ENCODE peak calls at places on chromosomes 12 and 14, in six cellular contexts. H is NCI-H1436, C is cardiac fibroblast, D is A549, I is kidney tubule cell, W is right cardiac atrium. F is an unnamed sample.

GRCh38 chr12:111993290-111994150 is 19.4 kb downstream of the TMEM116 start:
- DNase-seq in H (no peak), C (no peak), D (no peak), I (no peak), W (no peak), F (no peak)

GRCh38 chr14:77086017-77086727 is 11.9 kb upstream of the CIPC start:
- DNase-seq in H (no peak), C (peak), D (peak), I (peak), W (no peak), F (peak)

GRCh38 chr14:89290813-89291212 is 126.2 kb downstream of the FOXN3 start:
- DNase-seq in H (no peak), C (no peak), D (no peak), I (no peak), W (no peak), F (no peak)

GRCh38 chr12:127822743-127823433 is 444.1 kb upstream of the TMEM132C start:
- DNase-seq in H (no peak), C (no peak), D (no peak), I (no peak), W (no peak), F (no peak)

GRCh38 chr14:70893842-70894237 is 13.4 kb upstream of the PCNX1 start:
- DNase-seq in H (no peak), C (no peak), D (no peak), I (no peak), W (no peak), F (no peak)

GRCh38 chr12:130966443-130967030 is 12.8 kb downstream of the ADGRD1 start:
- DNase-seq in H (no peak), C (no peak), D (no peak), I (no peak), W (no peak), F (no peak)

GRCh38 chr12:75560167-75560566 is 48.8 kb upstream of the KRR1 start:
- DNase-seq in H (peak), C (peak), D (peak), I (peak), W (no peak), F (peak)

GRCh38 chr14:35420036-35420811 is 15.7 kb upstream of the NFKBIA start:
- DNase-seq in H (no peak), C (peak), D (no peak), I (peak), W (no peak), F (peak)

GRCh38 chr12:84174115-84174514 is 738.5 kb downstream of the SLC6A15 start:
- DNase-seq in H (no peak), C (no peak), D (no peak), I (no peak), W (no peak), F (no peak)

GRCh38 chr14:52926994-52927393 is 23.9 kb downstream of the FERMT2 start:
- DNase-seq in H (no peak), C (peak), D (peak), I (no peak), W (no peak), F (peak)